ENCODE peak calls at places on chromosomes 1 and 21, in ten cellular contexts. J is esophagus squamous epithelium, A is breast epithelium, G is SJSA1, K is upper lobe of left lung, L is fibroblast of lung, M is hepatocyte, Y is kidney epithelial cell, N is psoas muscle, I is transverse colon. V is an unnamed sample. For H3K36me3, the result is how much of the 10 kb centered on the place peaks cover.

GRCh38 chr1:178926046-178926445 is 55.2 kb upstream of the ANGPTL1 start:
- DNase-seq in N (no peak), G (no peak), L (no peak), Y (no peak), M (no peak), J (no peak), K (no peak), I (no peak), A (no peak), V (no peak)

GRCh38 chr1:21499283-21499945 is 9.8 kb upstream of the ALPL start:
- DNase-seq in K (no peak), L (peak), M (no peak), J (no peak), Y (no peak), N (no peak), A (no peak), G (no peak), I (no peak), V (no peak)

GRCh38 chr1:154186852-154187501 is 4.9 kb downstream of the TPM3 start:
- DNase-seq in A (no peak), G (no peak), M (peak), I (no peak), K (no peak), Y (no peak), L (no peak), J (no peak), N (no peak), V (peak)

GRCh38 chr1:84997667-84998600 is 1.0 kb upstream of the MCOLN2 start:
- DNase-seq in I (peak), A (no peak), N (no peak), M (peak), L (peak), K (no peak), J (no peak), G (no peak), Y (no peak), V (no peak)

GRCh38 chr1:182766881-182767645 is 22.5 kb upstream of the NPL start:
- DNase-seq in N (no peak), Y (no peak), A (no peak), J (no peak), K (no peak), G (no peak), M (no peak), I (no peak), L (no peak), V (peak)

GRCh38 chr1:20321573-20321972 is 30.9 kb downstream of the VWA5B1 start:
- DNase-seq in A (no peak), L (no peak), N (no peak), G (no peak), Y (no peak), J (no peak), I (no peak), K (no peak), M (no peak), V (no peak)

GRCh38 chr21:33058468-33059318 is 11.2 kb upstream of the OLIG1 start:
- DNase-seq in G (no peak), I (no peak), A (no peak), N (peak), Y (no peak), M (no peak), J (no peak), K (no peak), L (no peak), V (no peak)

GRCh38 chr1:113168946-113169345 is 95.9 kb downstream of the LRIG2 start:
- DNase-seq in I (no peak), J (no peak), G (no peak), K (no peak), M (no peak), A (no peak), L (no peak), Y (no peak), N (no peak), V (no peak)

GRCh38 chr21:42003051-42003461 is 7.1 kb downstream of the ZBTB21 start:
- DNase-seq in G (no peak), J (no peak), L (peak), I (no peak), Y (no peak), K (no peak), A (no peak), N (no peak), M (no peak), V (no peak)

GRCh38 chr1:28507646-28508434 is 2.0 kb downstream of the RCC1 start:
- DNase-seq in K (no peak), G (peak), A (no peak), M (no peak), I (no peak), L (no peak), N (no peak), Y (no peak), J (no peak), V (no peak)

GRCh38 chr1:107750364-107750959 is 214.5 kb downstream of the VAV3 start:
- DNase-seq in A (no peak), I (peak), G (peak), M (peak), K (peak), L (peak), Y (peak), J (no peak), N (no peak), V (peak)

GRCh38 chr1:165717918-165718515 is 19.7 kb upstream of the ALDH9A1 start:
- DNase-seq in Y (no peak), L (peak), I (peak), M (peak), G (peak), J (no peak), K (no peak), A (no peak), N (no peak), V (peak)

GRCh38 chr1:163796394-163796821 is 474.7 kb downstream of the NUF2 start:
- DNase-seq in L (peak), M (peak), I (no peak), Y (no peak), J (no peak), G (peak), A (no peak), N (no peak), K (no peak), V (no peak)

GRCh38 chr1:61497013-61497412 is 227.9 kb downstream of the TM2D1 start:
- DNase-seq in K (no peak), L (no peak), G (no peak), Y (no peak), N (no peak), A (no peak), J (no peak), I (no peak), M (no peak), V (no peak)

GRCh38 chr1:912740-913301 is 10.9 kb upstream of the SAMD11 start:
- DNase-seq in K (no peak), Y (no peak), A (peak), N (peak), L (peak), J (no peak), I (peak), M (peak), G (no peak), V (no peak)

GRCh38 chr1:74205236-74205635 is 7.2 kb downstream of the FPGT start:
- DNase-seq in G (peak), J (no peak), A (no peak), K (no peak), Y (no peak), M (no peak), N (no peak), L (peak), I (no peak), V (no peak)

GRCh38 chr21:46645840-46646239 is 10.4 kb downstream of the PRMT2 start:
- DNase-seq in N (no peak), A (no peak), I (no peak), M (no peak), L (no peak), J (no peak), Y (no peak), K (no peak), G (no peak), V (no peak)

GRCh38 chr21:46639489-46640386 is 4.3 kb downstream of the PRMT2 start:
- DNase-seq in I (no peak), A (no peak), K (no peak), N (no peak), J (no peak), Y (no peak), M (no peak), G (peak), L (peak), V (no peak)

GRCh38 chr21:46641656-46642055 is 6.2 kb downstream of the PRMT2 start:
- DNase-seq in J (no peak), I (no peak), N (no peak), M (no peak), A (no peak), L (peak), Y (no peak), G (no peak), K (no peak), V (no peak)

GRCh38 chr21:46646541-46647154 is 11.2 kb downstream of the PRMT2 start:
- DNase-seq in I (no peak), L (no peak), J (no peak), N (no peak), M (no peak), G (no peak), Y (no peak), K (no peak), A (no peak), V (no peak)

DNA sequence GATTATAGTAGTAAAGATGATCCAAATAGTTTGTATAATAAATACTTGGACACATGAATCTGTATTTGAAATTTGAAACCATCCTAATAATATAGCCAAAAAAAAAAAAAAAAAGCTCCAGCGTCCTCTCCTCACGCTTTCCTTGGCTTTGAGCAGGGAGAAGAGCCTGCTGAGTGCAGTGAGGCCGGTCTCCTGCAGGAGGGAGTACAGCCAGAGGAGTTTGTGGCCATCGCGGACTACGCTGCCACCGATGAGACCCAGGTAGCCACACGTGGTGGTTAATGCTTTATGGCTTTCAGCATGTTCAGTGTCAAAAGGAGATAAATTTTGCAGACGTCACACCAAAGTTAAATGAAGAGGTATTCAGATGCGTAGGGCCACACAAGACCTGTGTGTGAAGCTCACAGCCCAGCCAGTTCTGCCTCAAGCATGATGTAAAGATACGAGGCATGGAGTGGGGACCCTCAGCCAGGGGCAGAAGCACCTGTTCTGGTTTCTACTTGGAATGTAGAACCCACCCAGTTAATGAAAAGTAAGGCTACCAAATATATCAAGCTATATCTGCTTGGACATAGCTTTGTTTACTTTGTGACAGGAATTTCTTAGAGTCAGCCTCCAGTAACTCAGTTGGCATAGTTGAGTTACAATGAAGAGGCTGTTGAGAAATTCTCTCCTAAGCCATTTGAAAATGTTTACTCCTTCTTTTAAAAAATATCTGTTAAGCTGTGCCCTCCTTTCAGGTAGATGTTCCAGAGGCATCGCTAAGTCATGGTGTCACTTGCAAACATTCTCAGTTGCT is 8.1 kb downstream of the PRMT2 start:
- DNase-seq in G (no peak), Y (no peak), A (no peak), I (no peak), M (no peak), N (no peak), K (no peak), L (no peak), J (no peak), V (no peak)
- H3K36me3 ChIP-seq in G (half or more), Y (under half), A (under half), I (under half), M (under half), N (half or more), K (under half), L (under half), J (under half), V (under half)

GRCh38 chr1:114735479-114735878 is 18.9 kb upstream of the NRAS start:
- DNase-seq in N (no peak), K (no peak), M (no peak), I (no peak), L (no peak), A (no peak), G (no peak), Y (no peak), J (no peak), V (peak)

GRCh38 chr1:114741963-114742746 is 15.6 kb downstream of the CSDE1 start:
- DNase-seq in L (no peak), I (no peak), M (no peak), Y (no peak), K (no peak), N (no peak), G (no peak), J (no peak), A (no peak), V (no peak)

GRCh38 chr1:114740331-114740730 is 17.5 kb downstream of the CSDE1 start:
- DNase-seq in J (no peak), Y (no peak), A (no peak), M (no peak), K (no peak), I (no peak), N (no peak), G (no peak), L (no peak), V (no peak)

DNA sequence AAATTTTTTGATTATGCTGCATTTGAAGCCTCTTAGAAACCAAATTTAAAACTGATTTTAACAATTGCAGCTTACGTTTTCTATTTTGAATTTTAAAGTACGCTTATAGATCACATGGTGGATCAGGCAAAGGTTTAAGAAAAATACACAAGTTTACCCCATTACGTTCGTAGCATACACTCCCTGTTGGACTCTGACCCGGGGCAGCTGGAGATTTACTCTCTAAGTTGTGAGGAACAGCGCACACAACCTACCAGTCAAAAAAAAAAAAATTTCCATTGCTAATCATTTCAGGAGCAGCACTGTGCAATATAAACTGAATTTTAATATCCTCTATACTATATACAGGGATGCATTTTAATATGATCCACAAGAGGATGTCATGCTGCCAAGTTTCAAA is 20.5 kb downstream of the CSDE1 start:
- DNase-seq in G (no peak), M (peak), I (peak), J (no peak), L (no peak), K (no peak), N (no peak), A (no peak), Y (no peak), V (peak)
- H3K36me3 ChIP-seq in G (half or more), M (under half), I (under half), J (under half), L (under half), K (under half), N (half or more), A (under half), Y (under half), V (under half)

DNA sequence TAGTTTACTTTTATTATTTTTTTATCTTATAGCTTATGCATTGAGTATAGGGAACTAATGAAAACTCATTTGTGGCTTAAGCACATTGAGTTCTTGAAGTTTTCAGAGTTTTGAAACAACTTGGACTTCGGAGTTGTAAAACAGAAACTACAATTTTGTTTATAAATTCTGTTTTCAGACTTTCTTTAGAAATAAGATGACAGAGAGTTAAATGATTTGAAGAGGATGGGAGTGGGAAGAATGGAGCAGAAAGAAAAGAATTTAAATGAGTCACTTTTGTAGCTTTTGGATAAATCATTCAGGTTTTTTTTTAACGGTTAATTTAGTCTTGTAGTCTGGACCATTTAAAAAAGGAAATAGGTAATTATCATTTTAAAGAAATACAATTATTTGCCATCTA is 32.3 kb downstream of the INKA2 start:
- DNase-seq in A (no peak), K (no peak), I (no peak), L (peak), J (no peak), M (no peak), Y (no peak), N (no peak), G (peak), V (no peak)
- H3K36me3 ChIP-seq in A (under half), K (under half), I (under half), L (under half), J (under half), M (under half), Y (under half), N (half or more), G (under half), V (under half)

DNA sequence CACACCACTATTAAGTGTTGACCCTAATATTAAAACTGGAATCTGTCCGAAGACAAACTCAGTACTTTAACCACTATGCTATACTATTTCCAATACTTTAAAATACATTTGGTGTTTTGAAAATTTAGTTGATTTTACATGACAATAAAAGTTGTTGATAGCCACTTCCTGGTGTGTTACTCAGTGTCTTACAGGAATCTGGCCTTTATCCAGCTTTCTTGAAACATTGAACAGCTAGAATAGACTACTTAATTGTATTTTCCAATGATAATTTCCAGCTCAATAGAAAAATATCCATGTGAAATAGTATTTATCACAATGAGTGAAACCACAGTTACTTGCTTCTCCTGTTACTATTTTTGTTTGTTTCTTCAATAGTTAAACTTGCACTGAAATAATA is 369.6 kb upstream of the ADGRL4 start:
- DNase-seq in M (no peak), G (no peak), L (no peak), N (no peak), J (no peak), K (no peak), I (no peak), A (no peak), Y (no peak), V (no peak)
- H3K36me3 ChIP-seq in M (under half), G (under half), L (under half), N (under half), J (under half), K (under half), I (under half), A (under half), Y (under half), V (under half)

GRCh38 chr1:19109545-19109944 is 100.5 kb downstream of the UBR4 start:
- DNase-seq in G (no peak), M (no peak), L (no peak), I (no peak), A (no peak), K (no peak), J (no peak), N (no peak), Y (no peak), V (no peak)

GRCh38 chr1:19120070-19120469 is 90.0 kb downstream of the UBR4 start:
- DNase-seq in G (no peak), N (no peak), M (no peak), K (no peak), L (no peak), J (no peak), Y (no peak), A (no peak), I (no peak), V (no peak)

GRCh38 chr1:19113362-19114092 is 96.5 kb downstream of the UBR4 start:
- DNase-seq in J (no peak), A (no peak), M (peak), G (peak), L (peak), N (no peak), K (no peak), I (peak), Y (peak), V (peak)

GRCh38 chr1:19110266-19110927 is 99.7 kb downstream of the UBR4 start:
- DNase-seq in Y (peak), A (no peak), L (no peak), I (no peak), J (no peak), M (no peak), N (no peak), K (no peak), G (no peak), V (no peak)

DNA sequence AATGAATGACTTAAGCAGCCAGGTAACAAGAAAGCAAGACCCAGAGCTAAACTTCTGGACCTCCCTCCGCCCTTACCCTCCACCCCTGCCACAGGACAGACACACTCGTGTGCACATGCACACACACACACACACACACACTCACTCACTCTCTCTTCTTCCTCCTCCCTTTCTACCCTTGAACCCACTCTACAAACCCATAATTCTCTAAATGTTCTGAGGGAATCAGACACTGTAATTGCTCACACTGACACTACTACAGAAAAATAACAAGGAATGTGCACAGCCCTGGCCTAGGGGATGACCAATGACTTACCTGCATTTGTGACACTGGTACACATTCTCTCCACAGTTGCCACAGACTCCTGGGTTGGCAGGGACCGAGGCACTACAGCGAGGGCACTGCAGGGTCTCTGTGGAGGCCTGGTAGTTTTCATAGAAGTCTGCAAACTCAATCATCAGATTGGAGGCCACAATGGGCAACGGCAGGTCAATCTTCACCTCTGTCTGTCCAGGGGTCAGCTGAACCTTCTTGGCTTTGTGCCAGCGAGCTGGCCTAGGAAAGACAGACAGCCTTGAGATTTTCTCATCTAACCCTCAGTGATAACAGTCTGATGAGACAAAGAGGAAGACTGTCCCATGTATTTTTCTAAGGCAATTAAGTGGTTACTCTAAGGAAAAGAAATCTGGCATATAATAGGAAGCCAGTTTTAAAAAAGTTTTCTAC is 94.8 kb downstream of the UBR4 start:
- DNase-seq in A (no peak), I (no peak), J (no peak), L (no peak), M (no peak), G (no peak), Y (no peak), K (no peak), N (no peak), V (no peak)
- H3K36me3 ChIP-seq in A (half or more), I (under half), J (half or more), L (under half), M (under half), G (half or more), Y (under half), K (half or more), N (half or more), V (under half)

GRCh38 chr1:205098242-205098641 is 14.0 kb upstream of the TMEM81 start:
- DNase-seq in J (no peak), Y (no peak), N (no peak), G (no peak), K (no peak), L (no peak), I (no peak), A (no peak), M (no peak), V (no peak)
- H3K36me3 ChIP-seq in J (under half), Y (under half), N (half or more), G (half or more), K (half or more), L (under half), I (under half), A (under half), M (under half), V (under half)